ENCODE peak calls at places on chromosomes 11 and 22, in eight cellular contexts. One of them, this sample, is unnamed. For H3K4me1, the result is how much of the 10 kb centered on the place peaks cover.

GRCh38 chr11:80443177-80443576 is 1002.3 kb upstream of the TENM4 start:
- DNase-seq in kidney: no peak
- DNase-seq in tibial artery: no peak
- DNase-seq in right lobe of liver: no peak
- DNase-seq in colonic mucosa: no peak
- DNase-seq in mucosa of descending colon: no peak
- DNase-seq in IMR-90: no peak
- DNase-seq in fibroblast of lung: no peak
- DNase-seq in this sample: no peak

GRCh38 chr22:28799834-28800307 is 498 bp downstream of the XBP1 start:
- DNase-seq in fibroblast of lung: peak
- DNase-seq in mucosa of descending colon: peak
- DNase-seq in tibial artery: peak
- DNase-seq in right lobe of liver: peak
- DNase-seq in colonic mucosa: peak
- DNase-seq in IMR-90: peak
- DNase-seq in kidney: peak
- DNase-seq in this sample: peak

GRCh38 chr11:95688501-95689222 is 100.9 kb downstream of the FAM76B start:
- DNase-seq in colonic mucosa: no peak
- DNase-seq in tibial artery: no peak
- DNase-seq in mucosa of descending colon: no peak
- DNase-seq in fibroblast of lung: no peak
- DNase-seq in IMR-90: no peak
- DNase-seq in right lobe of liver: no peak
- DNase-seq in kidney: no peak
- DNase-seq in this sample: no peak

GRCh38 chr11:34168642-34169051 is 63.2 kb downstream of the NAT10 start:
- DNase-seq in kidney: peak
- DNase-seq in tibial artery: no peak
- DNase-seq in mucosa of descending colon: no peak
- DNase-seq in IMR-90: peak
- DNase-seq in fibroblast of lung: peak
- DNase-seq in colonic mucosa: no peak
- DNase-seq in right lobe of liver: no peak
- DNase-seq in this sample: no peak

GRCh38 chr11:33747969-33748368 is 11.7 kb upstream of the CD59 start:
- DNase-seq in right lobe of liver: no peak
- DNase-seq in kidney: no peak
- DNase-seq in mucosa of descending colon: no peak
- DNase-seq in tibial artery: no peak
- DNase-seq in IMR-90: peak
- DNase-seq in colonic mucosa: no peak
- DNase-seq in fibroblast of lung: peak
- DNase-seq in this sample: no peak

GRCh38 chr11:17846852-17847453 is 112.4 kb downstream of the KCNC1 start:
- DNase-seq in IMR-90: peak
- DNase-seq in tibial artery: no peak
- DNase-seq in kidney: no peak
- DNase-seq in right lobe of liver: no peak
- DNase-seq in colonic mucosa: no peak
- DNase-seq in mucosa of descending colon: no peak
- DNase-seq in fibroblast of lung: peak
- DNase-seq in this sample: no peak

GRCh38 chr11:117570701-117571100 is 226.3 kb downstream of the DSCAML1 start:
- DNase-seq in IMR-90: no peak
- DNase-seq in colonic mucosa: no peak
- DNase-seq in tibial artery: no peak
- DNase-seq in fibroblast of lung: no peak
- DNase-seq in right lobe of liver: no peak
- DNase-seq in kidney: no peak
- DNase-seq in mucosa of descending colon: peak
- DNase-seq in this sample: peak

GRCh38 chr11:40203606-40204005 is 1255.8 kb downstream of the LRRC4C start:
- DNase-seq in tibial artery: no peak
- DNase-seq in kidney: no peak
- DNase-seq in IMR-90: no peak
- DNase-seq in colonic mucosa: no peak
- DNase-seq in right lobe of liver: no peak
- DNase-seq in fibroblast of lung: no peak
- DNase-seq in mucosa of descending colon: no peak
- DNase-seq in this sample: no peak

GRCh38 chr11:76814414-76814813 is 31.3 kb downstream of the TSKU start:
- DNase-seq in IMR-90: no peak
- DNase-seq in right lobe of liver: no peak
- DNase-seq in colonic mucosa: no peak
- DNase-seq in mucosa of descending colon: no peak
- DNase-seq in fibroblast of lung: no peak
- DNase-seq in tibial artery: no peak
- DNase-seq in kidney: no peak
- DNase-seq in this sample: no peak

GRCh38 chr11:99015634-99016454 is 4.9 kb upstream of the CNTN5 start:
- DNase-seq in right lobe of liver: no peak
- DNase-seq in mucosa of descending colon: no peak
- DNase-seq in fibroblast of lung: peak
- DNase-seq in tibial artery: no peak
- DNase-seq in colonic mucosa: no peak
- DNase-seq in IMR-90: peak
- DNase-seq in kidney: no peak
- DNase-seq in this sample: no peak

GRCh38 chr11:46390331-46391171 is 1.0 kb downstream of the CHRM4 start:
- DNase-seq in mucosa of descending colon: peak
- DNase-seq in colonic mucosa: no peak
- DNase-seq in fibroblast of lung: no peak
- DNase-seq in kidney: no peak
- DNase-seq in IMR-90: no peak
- DNase-seq in right lobe of liver: peak
- DNase-seq in tibial artery: no peak
- DNase-seq in this sample: no peak

GRCh38 chr11:1780700-1781592 is 17.2 kb upstream of the CTSD start:
- DNase-seq in kidney: peak
- DNase-seq in IMR-90: no peak
- DNase-seq in colonic mucosa: no peak
- DNase-seq in mucosa of descending colon: peak
- DNase-seq in tibial artery: peak
- DNase-seq in right lobe of liver: peak
- DNase-seq in fibroblast of lung: no peak
- DNase-seq in this sample: peak

GRCh38 chr11:63609536-63609935 is 4.7 kb downstream of the PLAAT3 start:
- DNase-seq in colonic mucosa: peak
- DNase-seq in tibial artery: peak
- DNase-seq in kidney: no peak
- DNase-seq in right lobe of liver: peak
- DNase-seq in fibroblast of lung: no peak
- DNase-seq in mucosa of descending colon: peak
- DNase-seq in IMR-90: no peak
- DNase-seq in this sample: no peak

GRCh38 chr11:128520206-128520885 is 67.0 kb downstream of the ETS1 start:
- DNase-seq in fibroblast of lung: no peak
- DNase-seq in right lobe of liver: no peak
- DNase-seq in kidney: no peak
- DNase-seq in tibial artery: no peak
- DNase-seq in colonic mucosa: no peak
- DNase-seq in mucosa of descending colon: no peak
- DNase-seq in IMR-90: no peak
- DNase-seq in this sample: no peak

GRCh38 chr22:28600546-28601143 is 79.0 kb downstream of the TTC28 start:
- DNase-seq in mucosa of descending colon: no peak
- DNase-seq in right lobe of liver: no peak
- DNase-seq in fibroblast of lung: peak
- DNase-seq in colonic mucosa: peak
- DNase-seq in IMR-90: peak
- DNase-seq in tibial artery: no peak
- DNase-seq in kidney: no peak
- DNase-seq in this sample: no peak

GRCh38 chr11:119295178-119295577 is 21.8 kb downstream of the MCAM start:
- DNase-seq in colonic mucosa: no peak
- DNase-seq in IMR-90: no peak
- DNase-seq in right lobe of liver: no peak
- DNase-seq in mucosa of descending colon: no peak
- DNase-seq in fibroblast of lung: no peak
- DNase-seq in kidney: no peak
- DNase-seq in tibial artery: no peak
- DNase-seq in this sample: no peak

GRCh38 chr11:1531418-1531817 is 40.7 kb downstream of the DUSP8 start:
- DNase-seq in tibial artery: no peak
- DNase-seq in kidney: no peak
- DNase-seq in IMR-90: no peak
- DNase-seq in fibroblast of lung: peak
- DNase-seq in colonic mucosa: no peak
- DNase-seq in mucosa of descending colon: no peak
- DNase-seq in right lobe of liver: no peak
- DNase-seq in this sample: no peak

GRCh38 chr11:112822478-112823274 is 138.5 kb upstream of the NCAM1 start:
- DNase-seq in kidney: no peak
- DNase-seq in right lobe of liver: no peak
- DNase-seq in fibroblast of lung: peak
- DNase-seq in tibial artery: no peak
- DNase-seq in mucosa of descending colon: no peak
- DNase-seq in IMR-90: no peak
- DNase-seq in colonic mucosa: no peak
- DNase-seq in this sample: no peak

DNA sequence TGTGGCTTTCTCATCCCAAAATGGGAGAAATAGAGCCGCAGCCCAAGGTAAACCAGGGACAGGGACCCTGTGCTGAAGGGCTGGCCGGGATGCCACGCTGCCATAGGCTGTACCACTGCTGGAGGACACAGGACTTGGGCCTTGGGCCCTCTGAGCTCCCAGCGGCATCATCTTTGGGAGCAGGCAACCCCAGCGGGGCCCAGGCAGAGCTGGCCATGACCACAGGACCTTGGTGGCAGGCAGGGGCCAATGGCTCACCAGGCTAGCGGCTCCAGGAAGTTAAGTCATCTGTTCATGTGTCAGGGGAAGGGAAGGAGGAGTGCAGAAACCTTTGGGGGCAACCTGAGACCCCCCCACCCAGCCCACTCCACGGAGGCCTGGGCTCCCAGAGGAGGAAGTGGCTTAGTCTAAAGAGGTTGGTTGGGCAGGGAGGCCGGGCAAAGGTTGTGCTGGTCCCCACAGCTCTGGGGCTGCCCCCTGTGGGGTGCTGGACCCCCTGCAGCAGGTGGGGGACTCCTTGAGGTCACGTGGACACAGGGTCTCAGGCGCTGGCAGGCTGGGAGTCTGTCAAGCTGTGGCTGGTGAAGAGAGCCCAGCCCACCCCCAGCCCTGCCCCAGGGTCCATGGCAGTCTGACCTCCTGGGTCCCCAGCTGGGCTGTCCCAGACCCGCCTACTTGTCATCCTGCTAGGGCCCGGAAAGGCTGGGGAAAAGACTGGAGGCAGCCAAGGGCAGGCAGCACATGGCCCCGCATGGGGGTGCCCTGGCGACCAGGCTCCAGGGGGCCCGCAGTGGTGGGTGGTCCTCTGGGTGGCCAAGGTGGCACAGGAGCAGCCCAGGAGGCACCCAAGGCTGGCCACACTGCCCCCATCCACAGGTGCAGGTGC is 184.4 kb downstream of the IGLL1 start:
- DNase-seq in kidney: no peak
- DNase-seq in mucosa of descending colon: no peak
- DNase-seq in tibial artery: peak
- DNase-seq in right lobe of liver: no peak
- DNase-seq in fibroblast of lung: no peak
- DNase-seq in colonic mucosa: no peak
- DNase-seq in IMR-90: no peak
- DNase-seq in this sample: no peak
- H3K4me3 ChIP-seq in kidney: no peak
- H3K4me3 ChIP-seq in mucosa of descending colon: no peak
- H3K4me3 ChIP-seq in tibial artery: no peak
- H3K4me3 ChIP-seq in right lobe of liver: no peak
- H3K4me3 ChIP-seq in fibroblast of lung: no peak
- H3K4me3 ChIP-seq in colonic mucosa: no peak
- H3K4me3 ChIP-seq in IMR-90: no peak
- H3K4me3 ChIP-seq in this sample: no peak

GRCh38 chr22:45321827-45322226 is 12.1 kb downstream of the FAM118A start:
- DNase-seq in colonic mucosa: no peak
- DNase-seq in kidney: peak
- DNase-seq in right lobe of liver: no peak
- DNase-seq in mucosa of descending colon: no peak
- DNase-seq in IMR-90: no peak
- DNase-seq in tibial artery: no peak
- DNase-seq in fibroblast of lung: no peak
- DNase-seq in this sample: no peak
- H3K4me1 ChIP-seq in colonic mucosa: under half
- H3K4me1 ChIP-seq in kidney: under half
- H3K4me1 ChIP-seq in right lobe of liver: under half
- H3K4me1 ChIP-seq in mucosa of descending colon: under half
- H3K4me1 ChIP-seq in IMR-90: under half
- H3K4me1 ChIP-seq in tibial artery: under half
- H3K4me1 ChIP-seq in fibroblast of lung: under half
- H3K4me1 ChIP-seq in this sample: under half

GRCh38 chr11:61659413-61660196 is 20.6 kb upstream of the DAGLA start:
- DNase-seq in right lobe of liver: no peak
- DNase-seq in mucosa of descending colon: no peak
- DNase-seq in colonic mucosa: no peak
- DNase-seq in IMR-90: no peak
- DNase-seq in fibroblast of lung: no peak
- DNase-seq in tibial artery: no peak
- DNase-seq in kidney: no peak
- DNase-seq in this sample: no peak
- TF ChIP-seq CTCF in right lobe of liver: no peak
- TF ChIP-seq CTCF in mucosa of descending colon: no peak
- TF ChIP-seq CTCF in colonic mucosa: no peak
- TF ChIP-seq CTCF in IMR-90: no peak
- TF ChIP-seq CTCF in fibroblast of lung: no peak
- TF ChIP-seq CTCF in tibial artery: no peak
- TF ChIP-seq CTCF in kidney: no peak
- TF ChIP-seq CTCF in this sample: no peak

DNA sequence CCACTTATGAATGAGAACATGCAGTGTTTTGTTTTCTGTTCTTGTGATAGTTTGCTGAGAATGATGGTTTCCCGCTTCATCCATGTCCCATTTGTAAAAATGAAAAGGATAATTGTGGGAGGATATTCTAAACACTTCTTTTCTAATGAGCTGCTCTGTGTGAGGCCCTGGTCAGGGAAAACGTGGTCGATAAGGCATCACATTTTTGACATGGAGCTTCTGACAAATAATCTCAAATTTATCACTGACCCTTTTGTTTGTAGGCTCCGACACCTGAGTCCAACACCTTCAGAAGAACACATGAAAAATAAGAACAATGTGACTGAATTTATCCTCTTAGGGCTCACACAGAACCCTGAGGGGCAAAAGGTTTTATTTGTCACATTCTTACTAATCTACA is at the start of gene OR4A15:
- DNase-seq in IMR-90: no peak
- DNase-seq in right lobe of liver: no peak
- DNase-seq in mucosa of descending colon: no peak
- DNase-seq in tibial artery: no peak
- DNase-seq in colonic mucosa: no peak
- DNase-seq in kidney: no peak
- DNase-seq in fibroblast of lung: no peak
- DNase-seq in this sample: no peak
- H3K4me3 ChIP-seq in IMR-90: no peak
- H3K4me3 ChIP-seq in right lobe of liver: no peak
- H3K4me3 ChIP-seq in mucosa of descending colon: no peak
- H3K4me3 ChIP-seq in tibial artery: no peak
- H3K4me3 ChIP-seq in colonic mucosa: no peak
- H3K4me3 ChIP-seq in kidney: no peak
- H3K4me3 ChIP-seq in fibroblast of lung: no peak
- H3K4me3 ChIP-seq in this sample: no peak

This sample was measured in pancreas.